ENCODE peak calls at places on chromosome 18, in eight cellular contexts. C, Q, W, M, H, I, E and F are unnamed samples. For H3K36me3, the result is how much of the 10 kb centered on the place peaks cover.

GRCh38 chr18:37711990-37712389 is 146.4 kb upstream of the CELF4 start:
- DNase-seq in C (no peak), W (no peak), M (no peak), E (no peak), I (no peak), H (no peak), Q (no peak), F (no peak)

GRCh38 chr18:24919141-24919540 is 432.8 kb downstream of the ZNF521 start:
- DNase-seq in W (no peak), I (no peak), C (no peak), M (no peak), E (no peak), Q (no peak), H (no peak), F (no peak)

GRCh38 chr18:75273817-75274216 is 63.2 kb downstream of the TSHZ1 start:
- DNase-seq in H (no peak), I (no peak), M (no peak), C (no peak), Q (no peak), W (no peak), E (no peak), F (no peak)

GRCh38 chr18:76538846-76539245 is 43.8 kb upstream of the ZNF516 start:
- DNase-seq in E (no peak), I (no peak), C (no peak), M (no peak), W (no peak), Q (no peak), H (no peak), F (no peak)

GRCh38 chr18:56756971-56757370 is 105.8 kb downstream of the WDR7 start:
- DNase-seq in C (peak), E (no peak), H (no peak), Q (no peak), W (no peak), I (peak), M (peak), F (no peak)

GRCh38 chr18:21701621-21702020 is 3.0 kb downstream of the ABHD3 start:
- DNase-seq in C (no peak), I (no peak), H (no peak), E (no peak), Q (no peak), W (no peak), M (no peak), F (no peak)

GRCh38 chr18:60413944-60414547 is 41.5 kb upstream of the MC4R start:
- DNase-seq in Q (peak), C (no peak), I (no peak), H (peak), E (peak), M (no peak), W (no peak), F (no peak)

GRCh38 chr18:60555629-60556028 is 183.1 kb upstream of the MC4R start:
- DNase-seq in H (no peak), Q (no peak), E (no peak), C (no peak), M (no peak), I (no peak), W (no peak), F (no peak)

GRCh38 chr18:13425357-13426095 is 207.0 kb downstream of the LDLRAD4 start:
- DNase-seq in H (no peak), E (no peak), W (no peak), Q (no peak), C (no peak), M (no peak), I (no peak), F (no peak)

GRCh38 chr18:58319719-58320118 is 275.7 kb downstream of the NEDD4L start:
- DNase-seq in C (no peak), I (no peak), H (no peak), Q (no peak), E (no peak), M (no peak), W (no peak), F (no peak)

GRCh38 chr18:58325521-58325908 is 281.5 kb downstream of the NEDD4L start:
- DNase-seq in E (no peak), W (no peak), Q (no peak), C (no peak), H (no peak), I (no peak), M (no peak), F (no peak)

GRCh38 chr18:58320907-58321561 is 277.0 kb downstream of the NEDD4L start:
- DNase-seq in H (no peak), Q (no peak), E (no peak), C (no peak), M (no peak), W (no peak), I (no peak), F (no peak)

GRCh38 chr18:58324824-58325520 is 280.9 kb downstream of the NEDD4L start:
- DNase-seq in W (no peak), C (no peak), Q (no peak), H (no peak), M (no peak), E (no peak), I (no peak), F (no peak)

DNA sequence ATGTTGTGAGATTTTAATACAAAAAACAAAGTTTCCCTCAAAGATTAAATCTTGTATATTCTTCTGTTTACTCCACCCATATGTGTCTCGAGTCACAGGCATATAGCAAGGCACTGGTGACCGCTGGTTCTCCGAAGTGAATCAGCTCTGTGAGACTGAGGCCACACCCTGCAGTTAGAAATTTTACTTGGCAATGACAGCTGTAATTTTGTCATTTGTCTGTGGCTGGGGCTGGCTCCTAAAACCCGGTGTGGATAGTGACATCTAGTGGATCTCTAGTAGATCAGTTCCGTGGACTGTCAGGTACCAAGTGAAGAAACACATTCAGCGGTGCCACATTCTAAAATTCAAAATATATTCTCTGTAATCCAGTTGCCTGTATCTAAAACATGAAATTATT is 278.0 kb downstream of the NEDD4L start:
- DNase-seq in M (peak), E (peak), I (peak), C (peak), W (peak), Q (peak), H (peak), F (peak)
- TF ChIP-seq CTCF in M (peak), E (peak), I (peak), C (peak), W (peak), Q (peak), H (peak), F (peak)

GRCh38 chr18:73270919-73271318 is 403.1 kb upstream of the NETO1 start:
- DNase-seq in W (no peak), E (no peak), H (no peak), Q (no peak), M (no peak), I (no peak), C (no peak), F (no peak)
- H3K4me3 ChIP-seq in W (no peak), E (no peak), H (no peak), Q (no peak), M (no peak), I (no peak), C (no peak), F (no peak)

DNA sequence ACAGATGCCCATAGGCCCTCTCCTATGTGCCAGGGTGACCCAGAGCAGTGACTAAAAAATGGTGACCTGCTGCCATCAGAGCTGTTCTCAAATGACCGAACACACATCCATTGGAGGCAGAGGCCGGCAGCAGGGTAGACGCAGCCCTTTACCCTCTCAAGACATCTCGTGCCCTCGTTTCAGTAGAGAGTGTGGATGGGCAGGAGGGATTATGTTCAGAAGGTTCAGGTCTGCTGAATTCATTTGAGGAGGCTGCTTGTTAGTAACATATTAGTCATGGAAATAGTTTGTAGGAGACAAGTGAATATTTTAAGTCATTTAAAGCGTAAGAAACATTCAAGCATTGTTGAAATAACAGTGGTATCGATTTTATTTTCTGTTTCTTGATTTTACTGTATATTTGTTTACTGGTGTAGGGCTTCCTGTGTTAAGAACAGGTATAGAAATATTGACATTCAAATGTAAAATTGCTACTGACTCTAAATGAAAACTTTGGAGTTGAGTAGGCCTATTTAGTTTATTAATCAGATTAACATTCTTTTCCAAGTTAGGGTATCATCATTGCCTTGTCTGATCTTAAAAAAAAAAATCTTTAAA is 82.6 kb downstream of the ZNF532 start:
- DNase-seq in Q (no peak), W (no peak), I (no peak), C (no peak), H (no peak), M (no peak), E (no peak), F (no peak)
- H3K36me3 ChIP-seq in Q (under half), W (half or more), I (under half), C (under half), H (under half), M (under half), E (under half), F (under half)

GRCh38 chr18:3572761-3573160 is 122.8 kb downstream of the TGIF1 start:
- DNase-seq in I (no peak), W (no peak), H (no peak), M (no peak), E (no peak), C (no peak), Q (no peak), F (no peak)
- TF ChIP-seq CTCF in I (no peak), W (no peak), H (no peak), M (no peak), E (no peak), C (no peak), Q (no peak), F (no peak)

DNA sequence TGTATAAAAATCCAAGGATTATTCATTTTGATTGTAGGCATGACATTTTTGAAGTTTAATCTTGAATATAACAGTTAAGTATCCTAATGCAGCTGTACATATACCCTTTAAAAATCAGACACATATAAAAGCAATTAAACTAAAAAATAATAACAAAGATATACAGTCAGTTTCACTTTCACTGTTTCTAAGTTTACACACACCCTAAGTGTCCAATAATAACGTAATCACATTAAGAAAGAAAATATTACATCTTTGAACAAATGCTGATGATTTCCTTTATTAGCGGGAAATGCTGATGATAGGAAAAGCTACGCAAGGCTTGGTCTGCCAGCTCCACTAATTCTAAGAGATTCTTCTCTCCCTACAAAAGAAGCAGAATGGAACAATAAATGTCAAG is 38.8 kb downstream of the RTTN start:
- DNase-seq in Q (no peak), I (no peak), M (no peak), W (no peak), E (no peak), C (no peak), H (no peak), F (no peak)
- H3K4me3 ChIP-seq in Q (no peak), I (no peak), M (no peak), W (no peak), E (no peak), C (no peak), H (no peak), F (no peak)

GRCh38 chr18:79723036-79723435 is 43.4 kb downstream of the CTDP1 start:
- DNase-seq in Q (no peak), H (no peak), I (no peak), W (no peak), M (no peak), E (no peak), C (no peak), F (no peak)
- H3K36me3 ChIP-seq in Q (under half), H (under half), I (under half), W (half or more), M (under half), E (under half), C (under half), F (under half)

DNA sequence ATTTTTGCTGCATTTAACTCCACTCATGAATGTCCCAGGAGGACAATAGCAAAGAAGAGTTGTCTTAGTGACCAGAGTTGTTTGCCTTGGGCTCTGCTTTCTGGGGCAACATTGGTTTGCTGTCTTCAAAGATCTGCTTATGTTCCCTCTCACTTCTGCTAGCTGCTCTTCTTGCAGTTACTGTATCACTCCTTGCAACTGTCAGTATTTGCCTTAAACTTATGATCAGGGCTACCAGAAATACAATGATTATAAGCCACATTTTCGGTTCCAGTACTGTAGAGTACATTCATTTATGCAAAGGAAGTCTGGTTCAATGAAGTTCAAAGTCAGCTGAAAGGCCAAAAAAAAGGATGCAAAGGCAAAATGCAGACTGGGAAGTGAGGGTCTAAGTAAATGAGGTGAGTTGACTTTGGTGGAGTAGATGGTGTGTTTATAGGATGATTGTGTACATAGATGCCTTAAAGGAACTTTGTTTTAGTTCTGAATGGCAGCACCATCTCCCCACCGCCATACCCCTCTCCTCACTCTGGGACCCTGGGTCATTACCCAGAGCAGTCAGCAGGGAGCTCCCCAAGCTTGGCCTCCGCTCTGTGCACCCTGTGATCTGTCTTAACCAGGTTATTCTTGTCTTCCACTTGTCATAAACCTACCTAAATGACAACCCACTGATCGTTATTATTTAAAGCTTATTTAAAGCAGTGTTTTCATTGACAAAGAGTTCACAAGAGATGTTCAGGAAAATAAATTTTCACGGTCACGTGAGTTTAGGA is 236.0 kb downstream of the DOK6 start:
- DNase-seq in E (peak), H (no peak), C (no peak), I (no peak), W (no peak), M (no peak), Q (no peak), F (no peak)
- TF ChIP-seq CTCF in E (peak), H (no peak), C (no peak), I (peak), W (peak), M (no peak), Q (peak), F (peak)